ENCODE peak calls at places on chromosomes 5 and 9, in four cellular contexts. L is IMR-90, M is colonic mucosa, O is heart right ventricle. K is an unnamed sample.
A peak's percentile ranks its signal among the peaks of the same experiment; 100 is the strongest.

GRCh38 chr5:59660737-59661136 is 232.8 kb downstream of the PDE4D start:
- DNase-seq in L (peak; percentile 2), M (no peak), O (no peak), K (no peak)

GRCh38 chr9:34334916-34335315 is 5.5 kb downstream of the NUDT2 start:
- DNase-seq in L (no peak), M (no peak), O (no peak), K (no peak)

GRCh38 chr9:106862115-106862945 is 636 bp upstream of the ZNF462 start:
- DNase-seq in L (peak; percentile 52), M (peak; percentile 77), O (peak; percentile 30), K (no peak)

GRCh38 chr5:175712313-175712680 is 54.4 kb downstream of the HRH2 start:
- DNase-seq in L (no peak), M (no peak), O (no peak), K (no peak)

GRCh38 chr9:120710110-120710981 is 3.9 kb downstream of the MEGF9 start:
- DNase-seq in L (peak; percentile 39), M (no peak), O (no peak), K (no peak)

GRCh38 chr9:136143215-136144001 is 24.7 kb upstream of the TMEM250 start:
- DNase-seq in L (peak; percentile 9), M (no peak), O (no peak), K (no peak)

GRCh38 chr5:123487298-123487697 is 24.7 kb upstream of the CSNK1G3 start:
- DNase-seq in L (peak; percentile 47), M (no peak), O (no peak), K (no peak)

GRCh38 chr5:179217356-179217755 is 127.9 kb downstream of the ADAMTS2 start:
- DNase-seq in L (peak; percentile 42), M (no peak), O (no peak), K (no peak)

GRCh38 chr5:26416911-26417310 is 621.5 kb downstream of the CDH9 start:
- DNase-seq in L (no peak), M (no peak), O (no peak), K (no peak)

GRCh38 chr9:73613092-73613701 is 461.5 kb downstream of the ANXA1 start:
- DNase-seq in L (no peak), M (no peak), O (no peak), K (no peak)

GRCh38 chr5:98839469-98840383 is 66.3 kb downstream of the RGMB start:
- DNase-seq in L (no peak), M (peak; percentile 24), O (no peak), K (no peak)

GRCh38 chr5:177116631-177117373 is 16.8 kb upstream of the NSD1 start:
- DNase-seq in L (peak; percentile 53), M (peak; percentile 85), O (peak; percentile 91), K (peak; percentile 57)

GRCh38 chr5:149729150-149729549 is 960 bp upstream of the PPARGC1B start:
- DNase-seq in L (no peak), M (no peak), O (no peak), K (no peak)

GRCh38 chr9:126643945-126644527 is 30.3 kb downstream of the LMX1B start:
- DNase-seq in L (no peak), M (no peak), O (no peak), K (no peak)

GRCh38 chr9:87599901-87600610 is 102.4 kb downstream of the DAPK1 start:
- DNase-seq in L (peak; percentile 94), M (peak; percentile 32), O (no peak), K (no peak)

GRCh38 chr9:33256236-33256635 is 8.3 kb downstream of the BAG1 start:
- DNase-seq in L (no peak), M (no peak), O (no peak), K (no peak)

GRCh38 chr9:120783611-120784047 is 9.6 kb downstream of the FBXW2 start:
- DNase-seq in L (peak; percentile 38), M (no peak), O (no peak), K (no peak)

DNA sequence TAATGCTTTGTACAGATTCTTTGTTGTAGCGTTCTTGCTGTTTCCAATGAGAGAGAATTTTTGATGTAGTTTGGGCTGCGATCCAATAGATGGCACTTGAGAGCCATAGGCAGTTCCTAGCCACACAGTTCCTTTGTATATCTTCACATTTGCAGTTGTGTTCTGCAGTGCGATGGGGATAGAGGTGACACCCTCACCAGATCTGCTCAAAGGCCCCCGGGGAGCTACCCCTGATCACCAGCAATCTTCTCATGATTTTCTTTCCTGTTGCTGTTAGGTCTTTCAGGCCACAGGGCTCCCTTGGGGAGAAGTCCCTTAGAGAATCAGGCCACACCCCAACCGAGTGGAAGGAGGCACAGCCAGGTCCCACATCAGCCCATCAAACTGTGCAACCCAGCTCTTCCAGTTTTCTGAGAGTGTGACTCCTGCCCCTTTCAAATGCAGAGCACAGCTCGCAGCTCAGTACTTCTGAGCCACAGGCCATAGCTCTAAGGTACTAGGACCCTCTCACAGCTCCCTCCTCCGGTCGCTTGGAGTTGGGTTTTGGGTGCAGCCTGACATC is 353.7 kb downstream of the SLCO4C1 start:
- DNase-seq in L (no peak), M (peak; percentile 32), O (no peak), K (no peak)
- TF ChIP-seq CTCF in L (no peak), M (peak; percentile 48), O (peak; percentile 21), K (no peak)

DNA sequence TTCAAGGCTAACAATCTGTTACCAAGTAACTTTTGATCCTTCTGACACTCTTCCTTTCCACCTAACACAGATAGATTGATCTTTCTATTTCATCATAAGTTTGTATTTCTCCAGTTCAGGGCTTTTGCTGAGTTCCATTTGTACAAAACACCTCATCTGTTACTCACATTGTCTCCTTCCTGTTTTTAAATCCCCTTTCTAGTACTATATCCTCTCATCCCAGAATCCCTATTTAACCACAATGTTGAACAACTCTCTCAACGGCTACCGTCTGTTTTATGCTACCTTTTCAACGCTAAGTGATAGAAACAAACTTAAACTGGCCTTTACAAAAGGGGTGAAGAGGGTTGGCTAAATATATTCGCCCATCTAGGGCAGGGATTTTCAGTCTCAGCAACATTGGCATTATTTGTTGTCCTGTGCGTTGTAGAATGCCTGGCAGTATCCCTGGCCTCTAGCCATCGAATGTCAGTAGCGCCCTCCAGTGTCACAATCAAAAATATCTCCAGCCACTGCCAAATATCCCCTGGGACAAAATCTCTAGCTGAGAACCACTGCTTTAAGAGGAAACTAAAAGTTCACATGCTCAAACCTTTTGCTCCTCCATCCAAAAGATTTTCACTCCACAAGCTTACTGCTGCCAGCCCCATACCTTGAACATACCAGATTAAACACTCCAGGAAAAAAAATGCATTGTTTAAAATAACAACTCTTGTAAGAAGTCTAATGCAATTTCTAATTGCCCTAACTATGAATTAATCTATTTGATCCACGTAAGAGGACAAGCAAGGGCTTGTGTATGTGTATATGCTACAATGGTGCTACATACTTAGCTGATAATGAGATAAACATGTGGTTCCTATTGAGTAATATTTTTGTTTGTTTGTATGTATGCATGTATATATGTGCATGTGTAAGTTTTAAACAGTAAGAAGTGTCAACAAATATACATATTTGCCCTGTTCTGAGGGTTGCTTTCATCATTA is 344.0 kb downstream of the PTPRD start:
- DNase-seq in L (peak; percentile 12), M (no peak), O (no peak), K (no peak)
- TF ChIP-seq CTCF in L (peak; percentile 55), M (no peak), O (peak; percentile 52), K (no peak)

DNA sequence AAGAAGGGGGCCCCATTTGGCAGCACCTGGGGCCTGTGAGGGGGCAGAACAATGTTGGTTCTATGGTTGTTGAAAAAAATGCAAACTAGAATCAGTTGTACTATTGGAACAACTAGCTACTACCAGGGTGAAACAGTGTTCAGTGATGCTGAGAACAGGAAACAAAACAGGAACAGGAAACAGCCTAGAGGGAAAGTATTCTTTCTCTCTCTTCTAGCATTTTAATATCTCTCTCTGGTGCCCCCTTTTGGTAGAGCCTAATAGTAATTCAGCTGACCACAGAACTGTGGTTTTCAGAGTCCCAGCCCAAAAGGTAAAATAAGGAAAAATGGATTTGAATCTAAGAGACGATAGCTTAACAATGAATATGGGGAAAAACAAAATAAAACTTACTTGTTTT is 138.0 kb upstream of the KCNN2 start:
- DNase-seq in L (no peak), M (no peak), O (no peak), K (no peak)
- TF ChIP-seq CTCF in L (peak; percentile 21), M (peak; percentile 28), O (peak; percentile 26), K (no peak)

GRCh38 chr9:29965834-29966233 is 2392.6 kb upstream of the C9orf72 start:
- DNase-seq in L (no peak), M (no peak), O (no peak), K (no peak)
- TF ChIP-seq CTCF in L (no peak), M (no peak), O (no peak), K (no peak)

DNA sequence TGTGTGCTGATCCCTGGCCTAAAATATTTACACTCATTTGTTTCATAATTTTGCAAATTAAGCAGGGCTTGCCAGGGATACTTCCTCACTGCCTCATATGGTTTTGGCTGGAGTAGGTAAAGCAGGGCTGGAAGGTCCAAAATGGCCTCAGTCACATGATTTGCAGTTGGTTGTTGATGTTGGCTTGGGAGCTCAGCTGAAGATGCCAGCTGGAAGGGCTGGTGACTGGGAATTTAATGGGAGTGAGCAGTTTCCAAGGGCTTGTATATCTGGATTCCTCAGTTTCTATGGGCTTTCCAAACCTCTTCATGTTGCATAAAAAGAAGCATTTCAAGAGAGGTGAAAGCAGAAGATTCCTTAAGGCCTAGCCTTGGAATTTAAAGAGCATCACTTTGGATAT is 729.3 kb downstream of the CDH18 start:
- DNase-seq in L (no peak), M (no peak), O (no peak), K (no peak)
- TF ChIP-seq CTCF in L (no peak), M (no peak), O (no peak), K (no peak)

GRCh38 chr5:135186662-135187522 is 152.9 kb upstream of the PITX1 start:
- DNase-seq in L (peak; percentile 33), M (no peak), O (no peak), K (no peak)
- TF ChIP-seq CTCF in L (no peak), M (no peak), O (no peak), K (no peak)

DNA sequence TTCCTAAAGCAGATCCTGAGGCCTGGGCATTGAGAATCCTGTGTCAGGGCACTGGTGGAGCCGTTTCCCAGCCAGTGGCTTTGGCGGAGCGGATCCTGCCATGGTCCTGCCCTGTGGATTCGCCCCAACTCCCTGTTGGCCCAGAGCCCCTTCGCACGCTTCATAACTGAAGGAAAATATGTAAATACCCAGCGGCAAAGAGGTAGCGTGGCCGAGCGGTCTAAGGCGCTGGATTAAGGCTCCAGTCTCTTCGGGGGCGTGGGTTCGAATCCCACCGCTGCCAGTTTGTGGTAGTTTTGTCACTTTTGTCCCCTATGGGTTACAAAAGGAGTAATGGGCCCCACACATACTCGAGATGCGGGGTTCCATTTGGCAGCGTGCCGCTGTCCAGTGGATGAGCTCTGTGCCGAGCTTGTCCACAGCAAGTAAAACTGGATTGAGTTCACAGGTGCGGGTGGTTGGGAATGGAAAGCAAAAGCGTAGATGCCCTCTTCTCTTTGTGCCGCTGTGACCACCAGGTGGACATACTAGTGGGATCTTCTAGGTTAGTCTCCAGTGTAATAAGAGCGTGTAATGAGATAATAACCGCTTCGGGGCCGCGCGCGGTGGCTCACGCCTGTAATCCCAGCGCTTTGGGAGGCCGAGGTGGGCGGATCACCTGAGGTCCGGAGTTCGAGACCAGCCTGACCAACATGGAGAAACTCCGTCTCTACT is 17.3 kb downstream of the TRIM7 start:
- DNase-seq in L (peak; percentile 80), M (peak; percentile 80), O (peak; percentile 69), K (peak; percentile 38)
- TF ChIP-seq CTCF in L (peak; percentile 24), M (no peak), O (peak; percentile 15), K (no peak)

K was measured in omental fat pad.